ENCODE peak calls at places on chromosome 2, in four cellular contexts. L is cardiac fibroblast, Y is foreskin fibroblast, E is AG04450. G is an unnamed sample.

GRCh38 chr2:10225291-10226031 is 77.2 kb upstream of the HPCAL1 start:
- DNase-seq in L (no peak), Y (no peak), E (no peak), G (no peak)

GRCh38 chr2:189360861-189361260 is 80.4 kb upstream of the WDR75 start:
- DNase-seq in Y (peak; percentile 43), L (no peak), E (no peak), G (no peak)

GRCh38 chr2:240624950-240625621 is at the start of gene GPR35:
- DNase-seq in L (peak; percentile 38), E (no peak), Y (peak; percentile 78), G (peak; percentile 69)

GRCh38 chr2:111238336-111238735 is 117.6 kb downstream of the BCL2L11 start:
- DNase-seq in E (no peak), Y (no peak), L (no peak), G (no peak)

GRCh38 chr2:10514743-10515142 is 66.6 kb upstream of the ODC1 start:
- DNase-seq in E (peak; percentile 71), L (peak; percentile 98), Y (peak; percentile 18), G (no peak)

GRCh38 chr2:149743842-149744468 is 156.4 kb upstream of the MMADHC start:
- DNase-seq in E (peak; percentile 85), Y (peak; percentile 95), L (peak; percentile 94), G (no peak)

GRCh38 chr2:36566887-36567286 is 31.1 kb downstream of the FEZ2 start:
- DNase-seq in E (no peak), Y (no peak), L (no peak), G (no peak)

GRCh38 chr2:213251618-213252017 is 32.6 kb upstream of the SPAG16 start:
- DNase-seq in L (peak; percentile 90), E (peak; percentile 65), Y (peak; percentile 82), G (no peak)

GRCh38 chr2:49914281-49914680 is 760.0 kb upstream of the FSHR start:
- DNase-seq in Y (peak; percentile 78), E (no peak), L (peak; percentile 1), G (peak; percentile 34)

GRCh38 chr2:11874861-11875260 is 128.4 kb downstream of the LPIN1 start:
- DNase-seq in E (no peak), L (no peak), Y (no peak), G (no peak)

GRCh38 chr2:36366491-36367120 is 11.0 kb downstream of the CRIM1 start:
- DNase-seq in L (peak; percentile 50), E (no peak), Y (no peak), G (no peak)

GRCh38 chr2:37005118-37005868 is 39.0 kb upstream of the STRN start:
- DNase-seq in Y (peak; percentile 19), E (no peak), L (peak; percentile 52), G (no peak)

GRCh38 chr2:214713080-214713830 is 96.2 kb downstream of the BARD1 start:
- DNase-seq in Y (no peak), L (no peak), E (no peak), G (no peak)

GRCh38 chr2:217634871-217635270 is 367.9 kb downstream of the TNS1 start:
- DNase-seq in L (no peak), Y (no peak), E (no peak), G (no peak)

GRCh38 chr2:138476940-138477339 is 24.6 kb upstream of the SPOPL start:
- DNase-seq in E (no peak), Y (no peak), L (no peak), G (no peak)

GRCh38 chr2:106724301-106724794 is 161.6 kb downstream of the ST6GAL2 start:
- DNase-seq in L (no peak), E (no peak), Y (no peak), G (no peak)

GRCh38 chr2:159116922-159117321 is 148.5 kb downstream of the TANC1 start:
- DNase-seq in L (no peak), E (no peak), Y (no peak), G (no peak)

GRCh38 chr2:159118859-159119510 is 150.5 kb downstream of the TANC1 start:
- DNase-seq in L (no peak), Y (no peak), E (no peak), G (no peak)

GRCh38 chr2:159117658-159118057 is 149.2 kb downstream of the TANC1 start:
- DNase-seq in Y (no peak), L (no peak), E (no peak), G (no peak)

GRCh38 chr2:159119652-159120257 is 151.3 kb downstream of the TANC1 start:
- DNase-seq in L (no peak), Y (peak; percentile 73), E (no peak), G (no peak)

DNA sequence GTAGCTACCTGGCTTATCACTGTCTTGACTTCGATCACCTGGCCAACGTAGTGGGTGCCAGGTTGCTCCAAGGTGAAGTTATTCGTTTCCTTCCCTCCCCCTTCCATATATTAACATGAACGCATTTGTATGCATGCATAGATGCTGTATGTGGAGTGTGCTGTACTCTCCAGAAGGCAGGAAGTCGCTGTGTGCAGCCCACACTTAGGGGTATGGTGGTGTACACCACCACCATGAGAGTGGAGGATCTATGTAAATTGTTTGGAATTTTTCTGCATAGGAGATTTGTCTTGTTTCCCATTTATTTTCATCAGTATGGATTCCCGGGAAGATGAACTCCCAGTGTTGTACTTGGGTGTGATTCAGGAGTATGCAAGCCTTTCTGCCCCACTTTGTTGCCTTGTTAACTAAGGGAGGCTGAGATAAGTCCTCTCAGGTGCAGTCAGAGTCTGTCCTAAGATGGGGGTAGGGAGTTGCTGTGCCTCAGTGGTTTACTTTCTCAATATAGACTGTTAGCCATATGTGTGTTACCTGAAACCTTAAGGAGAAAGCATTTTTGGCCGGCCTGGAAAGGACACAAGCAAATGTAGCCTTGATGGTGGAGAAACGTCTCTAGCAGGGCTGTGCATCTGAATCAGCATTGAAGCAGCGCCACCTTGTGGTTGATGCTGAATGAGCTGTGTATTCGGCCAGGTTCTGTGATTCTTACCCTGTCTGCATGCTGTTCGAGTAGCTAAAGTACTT is 149.8 kb downstream of the TANC1 start:
- DNase-seq in L (peak; percentile 91), Y (peak; percentile 94), E (peak; percentile 77), G (peak; percentile 88)
- TF ChIP-seq CTCF in L (peak; percentile 86), Y (peak; percentile 94), E (peak; percentile 92), G (peak; percentile 97)

GRCh38 chr2:9205481-9205880 is 1.1 kb upstream of the ASAP2 start:
- DNase-seq in Y (no peak), L (no peak), E (no peak), G (no peak)
- H3K4me3 ChIP-seq in Y (peak overlapping the region; percentile 65), L (peak overlapping the region; percentile 42), E (peak overlapping the region; percentile 62), G (peak overlapping the region; percentile 69)

GRCh38 chr2:223101340-223102039 is 49.5 kb downstream of the KCNE4 start:
- DNase-seq in L (peak; percentile 68), E (no peak), Y (peak; percentile 63), G (no peak)
- TF ChIP-seq CTCF in L (peak; percentile 64), E (peak; percentile 66), Y (peak; percentile 42), G (peak; percentile 56)

DNA sequence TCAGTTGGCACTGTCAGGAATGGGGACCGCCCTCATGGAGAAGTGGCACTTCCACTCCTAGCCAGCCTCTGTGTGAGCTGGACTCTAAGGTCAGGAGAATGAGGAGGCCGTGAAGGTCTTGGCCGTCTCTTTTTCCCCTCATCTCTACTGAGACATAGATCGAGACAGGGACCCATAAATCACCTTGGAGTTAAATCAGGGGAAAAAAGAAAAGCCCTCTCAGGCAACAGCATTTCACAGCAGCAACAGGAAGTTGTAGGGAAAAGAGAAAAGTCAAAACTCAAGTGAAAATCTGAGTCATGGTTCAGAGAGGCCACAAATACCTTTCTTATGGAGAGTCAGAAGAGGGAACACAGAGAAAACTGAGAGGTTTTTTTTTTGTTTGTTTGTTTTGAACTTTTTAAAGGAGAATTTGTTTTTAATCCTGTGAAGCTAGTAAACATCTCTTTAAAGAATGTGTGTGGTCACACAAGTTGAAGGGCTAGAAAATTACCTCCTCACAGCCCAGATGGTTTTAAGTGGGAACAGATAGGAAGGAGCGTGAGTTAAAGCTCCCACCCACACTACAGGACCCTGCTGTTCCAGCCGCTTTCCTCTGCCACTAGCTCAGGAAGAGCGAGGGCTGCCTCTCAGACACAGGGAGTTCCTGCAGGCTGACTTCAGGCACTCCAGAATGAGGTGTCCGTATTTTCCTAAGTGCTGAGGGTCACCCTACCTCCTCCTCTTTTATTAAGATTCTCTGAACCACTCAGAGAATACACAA is 30.6 kb upstream of the CYP1B1 start:
- DNase-seq in E (no peak), Y (peak; percentile 81), L (peak; percentile 81), G (no peak)
- H3K4me3 ChIP-seq in E (no peak overlapping the region), Y (no peak overlapping the region), L (no peak overlapping the region), G (no peak overlapping the region)

GRCh38 chr2:160517731-160518130 is 24.1 kb upstream of the RBMS1 start:
- DNase-seq in Y (no peak), E (no peak), L (no peak), G (no peak)

GRCh38 chr2:160522951-160523700 is 29.5 kb upstream of the RBMS1 start:
- DNase-seq in L (peak; percentile 76), E (peak; percentile 13), Y (peak; percentile 59), G (no peak)
- TF ChIP-seq CTCF in L (no peak), E (no peak), Y (no peak), G (no peak)

G was measured in dorsolateral prefrontal cortex.